ENCODE peak calls at places on chromosomes 7 and 10, in seven cellular contexts. One of them, this sample, is unnamed.

GRCh38 chr10:12868229-12868628 is 133.3 kb downstream of the CCDC3 start:
- DNase-seq in cardiac muscle cell: no peak
- DNase-seq in cardiac septum: no peak
- DNase-seq in GM23248: no peak
- DNase-seq in amygdala: no peak
- DNase-seq in OCI-M1: no peak
- DNase-seq in GM20000: no peak
- DNase-seq in this sample: no peak

GRCh38 chr7:133365892-133366291 is 113.0 kb downstream of the EXOC4 start:
- DNase-seq in amygdala: no peak
- DNase-seq in cardiac muscle cell: no peak
- DNase-seq in cardiac septum: no peak
- DNase-seq in GM23248: peak
- DNase-seq in OCI-M1: no peak
- DNase-seq in GM20000: no peak
- DNase-seq in this sample: no peak

GRCh38 chr10:28087675-28088351 is 88.9 kb upstream of the ODAD2 start:
- DNase-seq in GM20000: no peak
- DNase-seq in cardiac muscle cell: no peak
- DNase-seq in cardiac septum: no peak
- DNase-seq in OCI-M1: peak
- DNase-seq in GM23248: peak
- DNase-seq in amygdala: no peak
- DNase-seq in this sample: no peak

GRCh38 chr10:50992972-50993766 is 81.1 kb upstream of the PRKG1 start:
- DNase-seq in cardiac muscle cell: peak
- DNase-seq in OCI-M1: no peak
- DNase-seq in cardiac septum: no peak
- DNase-seq in GM23248: peak
- DNase-seq in amygdala: no peak
- DNase-seq in GM20000: no peak
- DNase-seq in this sample: no peak

GRCh38 chr7:100826546-100827329 is 585 bp downstream of the EPHB4 start:
- DNase-seq in cardiac septum: no peak
- DNase-seq in amygdala: no peak
- DNase-seq in GM23248: no peak
- DNase-seq in OCI-M1: peak
- DNase-seq in cardiac muscle cell: peak
- DNase-seq in GM20000: peak
- DNase-seq in this sample: no peak

GRCh38 chr10:96513686-96514551 is at the start of gene TLL2:
- DNase-seq in OCI-M1: peak
- DNase-seq in amygdala: peak
- DNase-seq in cardiac muscle cell: peak
- DNase-seq in cardiac septum: peak
- DNase-seq in GM23248: peak
- DNase-seq in GM20000: peak
- DNase-seq in this sample: peak

GRCh38 chr7:140577656-140578055 is 63.0 kb downstream of the DENND2A start:
- DNase-seq in GM20000: no peak
- DNase-seq in cardiac muscle cell: no peak
- DNase-seq in amygdala: no peak
- DNase-seq in GM23248: no peak
- DNase-seq in OCI-M1: no peak
- DNase-seq in cardiac septum: no peak
- DNase-seq in this sample: no peak

GRCh38 chr10:16545126-16545736 is 23.6 kb upstream of the C1QL3 start:
- DNase-seq in GM20000: peak
- DNase-seq in cardiac muscle cell: peak
- DNase-seq in cardiac septum: no peak
- DNase-seq in OCI-M1: peak
- DNase-seq in amygdala: no peak
- DNase-seq in GM23248: peak
- DNase-seq in this sample: no peak

GRCh38 chr7:18792866-18793595 is 297.5 kb downstream of the HDAC9 start:
- DNase-seq in amygdala: no peak
- DNase-seq in OCI-M1: no peak
- DNase-seq in cardiac muscle cell: peak
- DNase-seq in GM20000: no peak
- DNase-seq in cardiac septum: no peak
- DNase-seq in GM23248: no peak
- DNase-seq in this sample: no peak

GRCh38 chr7:132180481-132180880 is 395.8 kb downstream of the PLXNA4 start:
- DNase-seq in amygdala: no peak
- DNase-seq in cardiac muscle cell: no peak
- DNase-seq in GM20000: no peak
- DNase-seq in GM23248: no peak
- DNase-seq in OCI-M1: no peak
- DNase-seq in cardiac septum: no peak
- DNase-seq in this sample: peak

GRCh38 chr7:4882169-4882741 is 1.3 kb downstream of the RADIL start:
- DNase-seq in GM23248: peak
- DNase-seq in OCI-M1: no peak
- DNase-seq in cardiac septum: peak
- DNase-seq in cardiac muscle cell: peak
- DNase-seq in amygdala: no peak
- DNase-seq in GM20000: no peak
- DNase-seq in this sample: peak

GRCh38 chr7:69042138-69042537 is 556.1 kb upstream of the AUTS2 start:
- DNase-seq in cardiac septum: no peak
- DNase-seq in cardiac muscle cell: no peak
- DNase-seq in GM23248: no peak
- DNase-seq in amygdala: no peak
- DNase-seq in OCI-M1: no peak
- DNase-seq in GM20000: no peak
- DNase-seq in this sample: no peak

GRCh38 chr10:111083222-111084095 is 6.6 kb downstream of the ADRA2A start:
- DNase-seq in amygdala: no peak
- DNase-seq in GM23248: no peak
- DNase-seq in GM20000: no peak
- DNase-seq in OCI-M1: no peak
- DNase-seq in cardiac septum: peak
- DNase-seq in cardiac muscle cell: no peak
- DNase-seq in this sample: no peak

GRCh38 chr10:11881477-11882417 is 58.6 kb downstream of the PROSER2 start:
- DNase-seq in cardiac septum: no peak
- DNase-seq in amygdala: no peak
- DNase-seq in cardiac muscle cell: no peak
- DNase-seq in GM20000: no peak
- DNase-seq in OCI-M1: no peak
- DNase-seq in GM23248: peak
- DNase-seq in this sample: no peak

GRCh38 chr10:5575482-5576153 is 50.9 kb downstream of the CALML3 start:
- DNase-seq in cardiac septum: peak
- DNase-seq in amygdala: no peak
- DNase-seq in GM20000: no peak
- DNase-seq in GM23248: peak
- DNase-seq in cardiac muscle cell: no peak
- DNase-seq in OCI-M1: no peak
- DNase-seq in this sample: peak

GRCh38 chr10:29590598-29591415 is 44.0 kb downstream of the SVIL start:
- DNase-seq in cardiac septum: no peak
- DNase-seq in amygdala: no peak
- DNase-seq in GM23248: peak
- DNase-seq in OCI-M1: peak
- DNase-seq in cardiac muscle cell: peak
- DNase-seq in GM20000: peak
- DNase-seq in this sample: no peak

GRCh38 chr7:130137207-130137606 is 66.9 kb downstream of the KLHDC10 start:
- DNase-seq in cardiac septum: no peak
- DNase-seq in amygdala: no peak
- DNase-seq in GM20000: no peak
- DNase-seq in GM23248: no peak
- DNase-seq in OCI-M1: no peak
- DNase-seq in cardiac muscle cell: no peak
- DNase-seq in this sample: no peak

GRCh38 chr10:28400176-28400575 is 97.3 kb upstream of the MPP7 start:
- DNase-seq in cardiac septum: no peak
- DNase-seq in cardiac muscle cell: no peak
- DNase-seq in OCI-M1: no peak
- DNase-seq in GM20000: no peak
- DNase-seq in GM23248: no peak
- DNase-seq in amygdala: no peak
- DNase-seq in this sample: no peak

GRCh38 chr7:1981201-1981877 is 251.4 kb downstream of the MAD1L1 start:
- DNase-seq in cardiac muscle cell: no peak
- DNase-seq in GM23248: no peak
- DNase-seq in amygdala: no peak
- DNase-seq in GM20000: no peak
- DNase-seq in OCI-M1: no peak
- DNase-seq in cardiac septum: no peak
- DNase-seq in this sample: no peak

GRCh38 chr10:15670880-15671279 is 48.8 kb downstream of the ITGA8 start:
- DNase-seq in GM23248: no peak
- DNase-seq in cardiac muscle cell: no peak
- DNase-seq in cardiac septum: no peak
- DNase-seq in OCI-M1: no peak
- DNase-seq in GM20000: no peak
- DNase-seq in amygdala: no peak
- DNase-seq in this sample: no peak

GRCh38 chr7:28378574-28379149 is 33.7 kb upstream of the CREB5 start:
- DNase-seq in amygdala: no peak
- DNase-seq in cardiac muscle cell: no peak
- DNase-seq in GM23248: peak
- DNase-seq in OCI-M1: no peak
- DNase-seq in cardiac septum: no peak
- DNase-seq in GM20000: no peak
- DNase-seq in this sample: no peak

GRCh38 chr7:35771776-35772175 is 29.1 kb upstream of the SEPTIN7 start:
- DNase-seq in cardiac muscle cell: no peak
- DNase-seq in GM23248: no peak
- DNase-seq in GM20000: no peak
- DNase-seq in cardiac septum: no peak
- DNase-seq in amygdala: no peak
- DNase-seq in OCI-M1: no peak
- DNase-seq in this sample: no peak

GRCh38 chr10:131786756-131787605 is 113.8 kb upstream of the PPP2R2D start:
- DNase-seq in GM23248: peak
- DNase-seq in cardiac septum: no peak
- DNase-seq in GM20000: peak
- DNase-seq in amygdala: no peak
- DNase-seq in OCI-M1: peak
- DNase-seq in cardiac muscle cell: peak
- DNase-seq in this sample: no peak

GRCh38 chr7:116554436-116554835 is 29.6 kb downstream of the CAV1 start:
- DNase-seq in cardiac muscle cell: no peak
- DNase-seq in cardiac septum: no peak
- DNase-seq in GM20000: no peak
- DNase-seq in OCI-M1: no peak
- DNase-seq in GM23248: no peak
- DNase-seq in amygdala: no peak
- DNase-seq in this sample: no peak

GRCh38 chr10:113412161-113412560 is 140.7 kb upstream of the HABP2 start:
- DNase-seq in GM23248: peak
- DNase-seq in amygdala: no peak
- DNase-seq in OCI-M1: no peak
- DNase-seq in cardiac septum: no peak
- DNase-seq in cardiac muscle cell: no peak
- DNase-seq in GM20000: no peak
- DNase-seq in this sample: no peak

GRCh38 chr7:21941570-21942224 is 4.0 kb downstream of the CDCA7L start:
- DNase-seq in OCI-M1: peak
- DNase-seq in cardiac septum: no peak
- DNase-seq in GM23248: peak
- DNase-seq in amygdala: no peak
- DNase-seq in GM20000: peak
- DNase-seq in cardiac muscle cell: no peak
- DNase-seq in this sample: no peak

GRCh38 chr10:89853796-89854195 is 152.4 kb downstream of the KIF20B start:
- DNase-seq in OCI-M1: no peak
- DNase-seq in cardiac septum: no peak
- DNase-seq in cardiac muscle cell: no peak
- DNase-seq in GM23248: no peak
- DNase-seq in amygdala: no peak
- DNase-seq in GM20000: no peak
- DNase-seq in this sample: no peak

GRCh38 chr10:128324468-128324867 is 198.2 kb upstream of the MKI67 start:
- DNase-seq in GM20000: no peak
- DNase-seq in cardiac muscle cell: no peak
- DNase-seq in amygdala: no peak
- DNase-seq in GM23248: no peak
- DNase-seq in OCI-M1: no peak
- DNase-seq in cardiac septum: no peak
- DNase-seq in this sample: no peak

GRCh38 chr7:2452643-2453270 is 23.4 kb downstream of the GRIFIN start:
- DNase-seq in amygdala: no peak
- DNase-seq in GM20000: no peak
- DNase-seq in OCI-M1: no peak
- DNase-seq in GM23248: no peak
- DNase-seq in cardiac muscle cell: no peak
- DNase-seq in cardiac septum: no peak
- DNase-seq in this sample: no peak

GRCh38 chr7:7333610-7334009 is 151.3 kb downstream of the C1GALT1 start:
- DNase-seq in cardiac muscle cell: no peak
- DNase-seq in amygdala: no peak
- DNase-seq in GM23248: no peak
- DNase-seq in GM20000: no peak
- DNase-seq in OCI-M1: no peak
- DNase-seq in cardiac septum: no peak
- DNase-seq in this sample: no peak

GRCh38 chr10:92413519-92413918 is 122.6 kb downstream of the MARCHF5 start:
- DNase-seq in OCI-M1: no peak
- DNase-seq in GM23248: no peak
- DNase-seq in amygdala: no peak
- DNase-seq in cardiac septum: no peak
- DNase-seq in cardiac muscle cell: no peak
- DNase-seq in GM20000: no peak
- DNase-seq in this sample: no peak

GRCh38 chr7:136958016-136958415 is 89.6 kb downstream of the CHRM2 start:
- DNase-seq in OCI-M1: peak
- DNase-seq in GM20000: no peak
- DNase-seq in cardiac septum: no peak
- DNase-seq in amygdala: no peak
- DNase-seq in cardiac muscle cell: no peak
- DNase-seq in GM23248: peak
- DNase-seq in this sample: no peak

GRCh38 chr10:70190102-70190501 is 19.8 kb upstream of the SAR1A start:
- DNase-seq in GM23248: no peak
- DNase-seq in cardiac septum: no peak
- DNase-seq in cardiac muscle cell: no peak
- DNase-seq in OCI-M1: no peak
- DNase-seq in amygdala: no peak
- DNase-seq in GM20000: no peak
- DNase-seq in this sample: no peak

GRCh38 chr7:158520825-158521224 is 66.8 kb downstream of the PTPRN2 start:
- DNase-seq in GM23248: no peak
- DNase-seq in GM20000: no peak
- DNase-seq in cardiac septum: no peak
- DNase-seq in amygdala: no peak
- DNase-seq in cardiac muscle cell: no peak
- DNase-seq in OCI-M1: no peak
- DNase-seq in this sample: no peak

GRCh38 chr7:20114463-20114862 is 102.7 kb downstream of the MACC1 start:
- DNase-seq in amygdala: no peak
- DNase-seq in cardiac muscle cell: no peak
- DNase-seq in GM20000: peak
- DNase-seq in OCI-M1: peak
- DNase-seq in GM23248: peak
- DNase-seq in cardiac septum: no peak
- DNase-seq in this sample: no peak

GRCh38 chr7:36029311-36029710 is 123.7 kb upstream of the EEPD1 start:
- DNase-seq in GM20000: no peak
- DNase-seq in amygdala: no peak
- DNase-seq in cardiac septum: no peak
- DNase-seq in OCI-M1: no peak
- DNase-seq in GM23248: no peak
- DNase-seq in cardiac muscle cell: no peak
- DNase-seq in this sample: no peak

GRCh38 chr7:151447312-151447711 is 7.4 kb upstream of the CRYGN start:
- DNase-seq in OCI-M1: no peak
- DNase-seq in cardiac septum: no peak
- DNase-seq in GM20000: no peak
- DNase-seq in cardiac muscle cell: no peak
- DNase-seq in GM23248: no peak
- DNase-seq in amygdala: no peak
- DNase-seq in this sample: peak

GRCh38 chr10:4450981-4451501 is 375.0 kb upstream of the AKR1E2 start:
- DNase-seq in OCI-M1: peak
- DNase-seq in GM20000: no peak
- DNase-seq in GM23248: peak
- DNase-seq in cardiac septum: no peak
- DNase-seq in cardiac muscle cell: no peak
- DNase-seq in amygdala: no peak
- DNase-seq in this sample: no peak

This sample was measured in sigmoid colon.